ENCODE peak calls at places on chromosomes 6 and 20, in ten cellular contexts. J is psoas muscle; K is neuronal stem cell; F is CD8-positive, alpha-beta memory T cell; C is adrenal gland; R is heart left ventricle; S is CD8-positive, alpha-beta T cell; G is effector memory CD4-positive, alpha-beta T cell; U is dorsolateral prefrontal cortex; A is hepatocyte. Y is an unnamed sample.

GRCh38 chr6:165245716-165246115 is 63.7 kb downstream of the C6orf118 start:
- DNase-seq in R (no peak), C (no peak), U (no peak), G (no peak), S (no peak), A (no peak), F (no peak), K (no peak), J (no peak), Y (no peak)

GRCh38 chr6:39231844-39232243 is 2.6 kb upstream of the KCNK5 start:
- DNase-seq in J (no peak), G (no peak), A (no peak), F (no peak), R (no peak), U (no peak), S (no peak), C (no peak), K (no peak), Y (no peak)

GRCh38 chr6:108578595-108579038 is 17.9 kb downstream of the FOXO3 start:
- DNase-seq in J (no peak), S (no peak), G (no peak), F (no peak), A (peak), C (no peak), U (no peak), R (no peak), K (no peak), Y (no peak)

GRCh38 chr6:113809818-113810217 is 47.3 kb upstream of the MARCKS start:
- DNase-seq in A (no peak), G (no peak), F (no peak), K (no peak), C (no peak), U (no peak), S (no peak), J (no peak), R (no peak), Y (no peak)

GRCh38 chr20:47196091-47197081 is 160.1 kb downstream of the ZMYND8 start:
- DNase-seq in K (peak), S (peak), U (peak), J (peak), A (peak), G (peak), R (peak), F (peak), C (peak), Y (peak)

GRCh38 chr6:128807577-128807976 is 75.4 kb upstream of the LAMA2 start:
- DNase-seq in R (no peak), S (no peak), A (peak), F (no peak), U (no peak), J (no peak), C (no peak), K (peak), G (no peak), Y (no peak)

GRCh38 chr6:22036699-22037098 is 260.1 kb downstream of the PRL start:
- DNase-seq in S (no peak), U (no peak), K (no peak), A (no peak), F (no peak), R (no peak), C (no peak), J (no peak), G (no peak), Y (no peak)

GRCh38 chr6:110331816-110332215 is 26.3 kb downstream of the METTL24 start:
- DNase-seq in A (peak), U (no peak), F (no peak), G (no peak), S (no peak), R (peak), C (no peak), K (no peak), J (no peak), Y (no peak)

GRCh38 chr6:161618816-161619454 is 345.1 kb upstream of the AGPAT4 start:
- DNase-seq in K (peak), R (peak), S (no peak), F (no peak), A (peak), C (peak), G (no peak), U (peak), J (peak), Y (peak)

GRCh38 chr20:3473944-3474343 is 3.1 kb downstream of the ATRN start:
- DNase-seq in A (no peak), K (no peak), J (no peak), F (no peak), C (no peak), G (no peak), S (no peak), R (no peak), U (no peak), Y (no peak)

GRCh38 chr6:52417675-52418111 is 2.4 kb upstream of the EFHC1 start:
- DNase-seq in A (peak), C (no peak), S (no peak), J (no peak), G (no peak), K (no peak), F (no peak), U (no peak), R (no peak), Y (no peak)

GRCh38 chr6:11774392-11774791 is 4.2 kb downstream of the ADTRP start:
- DNase-seq in U (no peak), K (no peak), C (no peak), R (no peak), F (no peak), A (no peak), S (no peak), G (no peak), J (no peak), Y (no peak)

GRCh38 chr6:2021713-2022125 is 223.7 kb downstream of the GMDS start:
- DNase-seq in J (peak), C (peak), U (peak), G (no peak), A (peak), F (no peak), S (no peak), K (peak), R (peak), Y (peak)

GRCh38 chr20:6265204-6265904 is 142.5 kb upstream of the FERMT1 start:
- DNase-seq in S (no peak), K (no peak), U (no peak), R (no peak), J (no peak), G (no peak), A (peak), C (no peak), F (no peak), Y (no peak)

GRCh38 chr20:57998981-57999464 is 229.4 kb downstream of the ANKRD60 start:
- DNase-seq in A (no peak), C (no peak), U (no peak), J (no peak), S (no peak), G (no peak), R (no peak), F (no peak), K (no peak), Y (no peak)

GRCh38 chr6:23418095-23418494 is 707.9 kb upstream of the NRSN1 start:
- DNase-seq in U (no peak), J (no peak), R (peak), A (no peak), F (no peak), G (no peak), C (no peak), K (no peak), S (no peak), Y (no peak)

GRCh38 chr6:28981391-28981832 is 23.7 kb downstream of the ZNF311 start:
- DNase-seq in C (peak), U (peak), F (peak), G (peak), R (peak), S (peak), J (peak), A (peak), K (peak), Y (peak)

GRCh38 chr6:127288705-127289104 is 22.0 kb downstream of the RNF146 start:
- DNase-seq in A (no peak), G (no peak), S (no peak), U (no peak), C (no peak), F (no peak), J (no peak), R (no peak), K (no peak), Y (no peak)

GRCh38 chr6:39980839-39981580 is 46.7 kb upstream of the MOCS1 start:
- DNase-seq in A (peak), S (no peak), K (peak), U (no peak), F (no peak), J (no peak), G (no peak), R (no peak), C (peak), Y (no peak)

GRCh38 chr6:118606268-118606667 is 45.1 kb downstream of the CEP85L start:
- DNase-seq in A (no peak), F (no peak), C (no peak), K (no peak), S (no peak), J (no peak), G (no peak), R (no peak), U (no peak), Y (no peak)

GRCh38 chr6:169895926-169896761 is 144.7 kb downstream of the ERMARD start:
- DNase-seq in J (no peak), R (no peak), C (no peak), A (no peak), G (no peak), K (no peak), S (no peak), F (no peak), U (no peak), Y (no peak)

DNA sequence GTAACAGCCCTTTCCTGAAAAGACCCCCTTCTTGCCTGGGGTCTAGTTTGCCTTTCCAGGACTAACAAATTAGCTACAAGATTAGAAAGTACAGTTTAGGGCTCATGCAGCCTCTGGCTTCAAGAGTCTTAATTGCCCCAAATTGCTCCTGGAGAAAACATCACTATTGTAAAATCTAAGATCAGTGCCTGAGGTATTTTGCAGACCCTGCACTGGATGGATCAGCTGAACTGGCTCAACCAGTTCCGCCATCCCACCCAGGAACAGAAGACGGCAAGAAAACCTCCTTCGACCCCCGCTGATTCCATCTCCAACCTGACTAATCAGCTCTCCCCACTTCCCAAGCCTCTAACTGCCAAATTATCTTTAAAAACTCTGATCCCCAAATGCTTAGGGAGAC is 236.5 kb upstream of the KCNG1 start:
- DNase-seq in C (no peak), U (no peak), S (no peak), K (no peak), A (no peak), G (no peak), J (no peak), F (no peak), R (no peak), Y (no peak)
- H3K27ac ChIP-seq in C (no peak), U (no peak), S (no peak), K (no peak), A (peak), G (no peak), J (no peak), F (no peak), R (no peak), Y (no peak)

GRCh38 chr6:136487746-136488145 is 62.5 kb downstream of the MAP7 start:
- DNase-seq in A (no peak), G (no peak), R (no peak), J (no peak), C (no peak), S (no peak), U (no peak), K (no peak), F (no peak), Y (no peak)
- H3K27ac ChIP-seq in A (no peak), G (no peak), R (no peak), J (no peak), C (no peak), S (no peak), U (no peak), K (no peak), F (no peak), Y (no peak)

DNA sequence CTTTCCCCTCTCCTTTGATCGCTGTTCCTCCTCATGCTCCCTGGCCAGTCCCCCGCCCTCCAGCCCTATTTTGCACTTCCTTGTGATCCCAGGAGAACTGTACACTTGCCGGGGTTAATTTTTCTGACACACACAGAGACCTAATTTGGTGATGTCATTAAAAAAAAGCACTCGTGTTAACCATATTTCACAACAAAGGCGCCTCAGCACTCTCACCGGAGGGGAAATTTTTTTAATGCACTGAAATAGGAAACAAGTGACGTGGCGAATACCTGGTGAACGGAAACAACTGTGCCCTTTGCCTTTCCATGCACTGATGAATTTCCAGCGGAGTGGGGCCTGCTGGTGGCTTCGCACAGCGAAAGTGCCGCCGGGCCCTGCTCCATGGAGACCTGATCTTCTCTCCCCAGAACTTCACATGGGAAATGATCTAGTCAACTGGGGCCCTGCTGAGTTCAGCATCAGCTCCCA is 53.9 kb upstream of the TAGAP start:
- DNase-seq in F (peak), C (peak), R (no peak), K (no peak), G (peak), J (no peak), S (peak), A (no peak), U (no peak), Y (no peak)
- H3K27ac ChIP-seq in F (peak), C (no peak), R (no peak), K (no peak), G (peak), J (no peak), S (peak), A (no peak), U (no peak), Y (no peak)

DNA sequence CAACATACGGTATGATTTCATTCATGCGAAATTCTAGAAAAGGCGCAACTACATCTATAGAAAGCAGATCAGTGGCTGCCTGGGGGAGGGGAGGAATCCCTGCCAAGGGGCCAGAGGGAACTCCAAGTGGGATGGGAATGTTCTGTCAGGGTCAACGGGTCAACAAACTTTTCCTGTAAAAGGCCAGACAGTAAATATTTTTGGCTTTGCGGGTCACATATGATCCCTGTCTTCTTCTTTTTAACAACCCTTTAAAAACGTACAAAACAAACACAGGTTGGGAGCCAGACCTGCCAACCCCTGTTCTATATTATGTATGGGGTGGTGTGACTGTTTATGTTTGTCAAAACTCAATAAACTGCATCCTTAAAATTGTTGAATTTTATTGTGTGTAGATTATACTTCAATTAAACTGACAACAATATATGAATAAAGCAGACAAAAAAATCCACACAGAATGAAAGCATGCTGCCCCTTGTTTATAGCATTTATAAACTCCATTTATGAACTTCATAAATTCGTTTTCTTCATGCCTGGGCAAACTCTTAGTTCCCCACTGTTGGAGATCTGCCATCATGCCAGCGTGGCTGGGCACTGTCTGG is 56.6 kb upstream of the TRAF3IP2 start:
- DNase-seq in F (no peak), K (no peak), G (no peak), S (no peak), C (no peak), J (no peak), A (peak), U (no peak), R (no peak), Y (no peak)
- H3K27ac ChIP-seq in F (no peak), K (peak), G (no peak), S (no peak), C (no peak), J (peak), A (peak), U (no peak), R (no peak), Y (peak)

DNA sequence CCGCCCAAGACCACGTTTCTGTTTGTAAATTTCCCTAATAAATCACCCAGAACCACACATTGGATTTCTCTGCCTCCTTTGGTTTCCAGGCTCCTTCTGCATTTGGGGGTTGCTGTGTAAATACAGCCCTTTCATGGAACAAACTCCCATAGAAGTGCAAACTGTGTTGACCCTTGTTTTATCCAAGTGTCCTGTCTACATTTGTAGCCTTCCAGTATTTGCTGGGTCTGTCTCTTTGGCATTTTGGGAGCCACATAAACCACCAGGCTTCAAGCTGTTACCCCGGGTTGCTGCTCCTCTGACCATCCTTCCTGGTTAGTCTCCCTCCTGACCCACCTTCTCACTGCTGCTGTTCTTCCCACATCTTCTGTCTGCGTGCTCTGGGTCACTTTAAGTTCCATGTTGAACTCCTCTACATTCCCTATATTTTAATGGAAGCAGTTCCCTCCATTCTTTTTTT is 7.6 kb upstream of the MTHFD1L start:
- DNase-seq in C (no peak), K (no peak), F (no peak), R (no peak), A (no peak), U (no peak), G (no peak), J (no peak), S (no peak), Y (no peak)
- H3K27ac ChIP-seq in C (peak), K (no peak), F (no peak), R (no peak), A (peak), U (no peak), G (no peak), J (no peak), S (no peak), Y (no peak)

DNA sequence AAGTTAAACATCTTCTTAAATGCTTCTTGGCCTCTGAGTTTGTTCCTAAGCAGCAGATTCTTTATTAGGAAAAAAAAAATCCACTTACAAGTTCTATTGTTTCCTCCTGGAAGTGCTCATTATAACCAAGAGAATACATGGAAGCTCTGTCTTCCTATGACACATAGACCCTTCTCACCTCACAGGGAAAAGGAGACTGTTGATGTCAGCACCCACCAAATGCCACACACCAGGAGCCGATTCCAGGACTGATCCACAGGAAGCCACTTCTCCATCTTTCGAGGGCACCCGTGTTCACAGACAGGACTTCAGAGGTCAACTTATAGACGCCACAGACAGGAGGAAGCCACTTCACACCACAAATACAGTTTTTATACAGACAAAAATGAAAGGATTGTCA is 13.4 kb upstream of the BNIP5 start:
- DNase-seq in R (no peak), K (no peak), G (no peak), F (no peak), A (no peak), J (no peak), S (no peak), U (no peak), C (no peak), Y (no peak)
- H3K27ac ChIP-seq in R (no peak), K (no peak), G (no peak), F (no peak), A (peak), J (no peak), S (no peak), U (no peak), C (peak), Y (no peak)

GRCh38 chr6:7200598-7201443 is 93.1 kb downstream of the RREB1 start:
- DNase-seq in G (no peak), A (peak), R (no peak), C (no peak), K (no peak), J (no peak), S (no peak), F (no peak), U (no peak), Y (no peak)

GRCh38 chr6:7201444-7201731 is 93.6 kb downstream of the RREB1 start:
- DNase-seq in F (no peak), J (no peak), G (no peak), K (no peak), U (no peak), A (no peak), S (no peak), C (no peak), R (no peak), Y (no peak)

GRCh38 chr6:7197752-7198151 is 90.0 kb downstream of the RREB1 start:
- DNase-seq in J (no peak), S (no peak), G (no peak), F (no peak), K (no peak), U (no peak), C (no peak), A (no peak), R (no peak), Y (no peak)

GRCh38 chr6:7196685-7197283 is 89.0 kb downstream of the RREB1 start:
- DNase-seq in J (no peak), F (no peak), R (no peak), A (no peak), U (no peak), G (no peak), K (no peak), C (no peak), S (no peak), Y (no peak)

GRCh38 chr6:7198833-7199800 is 91.4 kb downstream of the RREB1 start:
- DNase-seq in R (no peak), G (no peak), F (no peak), S (no peak), C (no peak), J (no peak), K (no peak), A (no peak), U (no peak), Y (no peak)
- H3K27ac ChIP-seq in R (no peak), G (no peak), F (peak), S (no peak), C (no peak), J (no peak), K (no peak), A (no peak), U (no peak), Y (no peak)